ENCODE peak calls at places on chromosome 12, in four cellular contexts. S is endothelial cell of umbilical vein, E is neuronal stem cell, I is fibroblast of lung. L is an unnamed sample.

GRCh38 chr12:110540048-110540447 is 37.9 kb downstream of the RAD9B start:
- DNase-seq in S (no peak), E (no peak), I (peak), L (peak)

GRCh38 chr12:45893240-45893639 is 97.1 kb downstream of the SCAF11 start:
- DNase-seq in S (no peak), E (peak), I (no peak), L (no peak)

GRCh38 chr12:28110329-28110728 is 79.9 kb upstream of the CCDC91 start:
- DNase-seq in S (no peak), E (no peak), I (no peak), L (no peak)

GRCh38 chr12:123270380-123271181 is 1.1 kb downstream of the CDK2AP1 start:
- DNase-seq in S (no peak), E (no peak), I (peak), L (peak)

GRCh38 chr12:124927325-124928094 is 13.1 kb upstream of the UBC start:
- DNase-seq in S (peak), E (peak), I (peak), L (peak)

GRCh38 chr12:40957417-40957816 is 230.7 kb upstream of the PDZRN4 start:
- DNase-seq in S (no peak), E (no peak), I (no peak), L (no peak)

GRCh38 chr12:22353615-22354325 is 19.3 kb upstream of the ST8SIA1 start:
- DNase-seq in S (no peak), E (no peak), I (no peak), L (no peak)

GRCh38 chr12:119988440-119988787 is 622 bp upstream of the BICDL1 start:
- DNase-seq in S (peak), E (no peak), I (peak), L (peak)

GRCh38 chr12:26044007-26044394 is 80.8 kb downstream of the BHLHE41 start:
- DNase-seq in S (no peak), E (no peak), I (peak), L (peak)

GRCh38 chr12:111163422-111163821 is 205.5 kb downstream of the PHETA1 start:
- DNase-seq in S (no peak), E (no peak), I (no peak), L (no peak)

GRCh38 chr12:100184549-100184948 is 16.1 kb upstream of the ACTR6 start:
- DNase-seq in S (no peak), E (no peak), I (no peak), L (no peak)

GRCh38 chr12:10986812-10987211 is at the start of gene TAS2R50:
- DNase-seq in S (no peak), E (no peak), I (no peak), L (no peak)

DNA sequence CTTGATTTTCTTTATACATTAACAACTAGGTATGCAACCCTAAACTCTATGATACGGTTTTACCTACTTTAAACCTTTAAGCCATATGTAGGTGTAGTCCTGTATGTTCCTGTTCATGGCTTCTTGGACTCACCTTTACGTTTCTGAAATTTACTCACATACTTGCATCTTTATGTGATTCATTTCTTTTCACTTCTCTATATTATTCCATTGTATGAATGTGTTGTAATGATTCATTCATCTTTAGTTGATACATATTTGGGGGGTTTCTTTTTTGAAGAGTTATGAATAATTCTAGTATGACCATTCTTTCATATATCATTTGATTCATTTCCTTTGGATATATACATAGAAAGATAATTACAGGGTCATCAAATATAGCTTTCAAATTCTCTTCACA is 2.4 kb upstream of the TAS2R50 start:
- DNase-seq in S (no peak), E (no peak), I (no peak), L (no peak)
- H3K4me2 ChIP-seq in S (no peak), E (no peak), I (no peak), L (no peak)

DNA sequence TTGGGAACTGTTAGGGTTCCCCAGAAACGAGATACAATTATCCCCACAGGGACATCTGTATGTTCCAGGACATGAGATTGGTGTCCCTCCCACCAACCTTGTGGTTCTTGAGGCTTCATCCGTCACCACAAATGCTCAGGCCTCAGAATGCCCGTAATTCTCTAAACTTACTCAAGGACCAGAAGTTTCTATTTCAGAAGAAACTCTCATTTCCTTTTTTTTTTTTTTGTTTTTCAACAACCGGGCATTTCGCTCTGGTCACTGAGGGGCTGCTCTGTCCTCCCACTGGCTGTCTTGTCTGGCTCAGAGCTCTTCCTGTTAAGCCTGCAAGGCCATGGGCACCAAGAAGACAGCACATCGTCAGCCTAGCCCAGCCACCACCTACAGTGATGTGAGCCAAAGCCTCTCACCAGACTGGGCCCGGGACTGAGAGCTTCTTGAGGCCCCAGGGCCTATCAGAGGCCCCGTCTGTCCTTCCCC is 36.2 kb downstream of the VDR start:
- DNase-seq in S (no peak), E (no peak), I (no peak), L (no peak)
- H2AFZ ChIP-seq in S (no peak), E (no peak), I (no peak), L (no peak)

GRCh38 chr12:3107071-3107583 is 29.9 kb downstream of the TSPAN9 start:
- DNase-seq in S (no peak), E (no peak), I (peak), L (peak)
- H3K9ac ChIP-seq in S (no peak), E (no peak), I (no peak), L (peak)

DNA sequence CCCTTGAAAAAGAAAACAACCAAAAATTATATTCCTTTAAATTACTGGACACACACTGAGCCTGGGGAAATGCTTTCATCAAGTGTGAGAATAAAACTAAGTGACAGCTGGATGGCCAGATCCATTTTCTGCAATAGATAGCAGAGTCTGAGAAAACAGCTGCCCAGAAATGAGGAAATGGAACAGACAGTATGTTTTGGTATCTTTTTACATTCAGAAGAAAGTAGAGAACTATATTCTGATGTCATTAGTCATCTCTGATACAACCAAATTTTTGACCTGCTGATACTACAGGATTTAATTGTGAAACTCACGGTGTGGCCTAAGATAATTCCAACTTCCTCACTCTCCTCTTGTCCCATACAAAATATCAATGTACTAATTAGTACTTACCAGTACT is 78.2 kb downstream of the HMGA2 start:
- DNase-seq in S (no peak), E (no peak), I (peak), L (peak)
- H3K4me2 ChIP-seq in S (no peak), E (no peak), I (peak), L (peak)

GRCh38 chr12:118743896-118744700 is 237.2 kb upstream of the SRRM4 start:
- DNase-seq in S (no peak), E (no peak), I (no peak), L (no peak)

GRCh38 chr12:118747771-118748170 is 233.6 kb upstream of the SRRM4 start:
- DNase-seq in S (no peak), E (no peak), I (no peak), L (no peak)

GRCh38 chr12:118746960-118747359 is 234.4 kb upstream of the SRRM4 start:
- DNase-seq in S (no peak), E (no peak), I (no peak), L (no peak)

GRCh38 chr12:118748478-118749380 is 232.6 kb upstream of the SRRM4 start:
- DNase-seq in S (no peak), E (no peak), I (no peak), L (no peak)

DNA sequence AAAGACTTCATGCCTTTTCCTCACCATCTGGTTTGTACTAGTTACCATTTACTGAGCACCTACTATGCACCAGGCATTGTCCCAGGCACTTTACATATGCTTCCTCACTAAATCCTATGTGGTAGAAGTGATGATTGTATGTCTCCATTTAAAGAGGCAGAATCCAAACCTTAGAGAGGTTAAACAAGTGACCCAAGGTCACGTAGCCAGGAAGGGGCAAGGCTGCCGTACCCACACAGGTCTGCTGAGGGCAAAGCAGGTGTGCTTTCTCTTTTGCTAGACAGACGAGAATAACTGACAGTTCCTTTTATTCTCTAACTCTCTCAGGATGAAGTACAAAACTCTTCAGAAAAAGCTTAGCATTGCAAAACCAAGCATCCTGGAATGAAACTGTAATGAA is 235.2 kb upstream of the SRRM4 start:
- DNase-seq in S (no peak), E (no peak), I (no peak), L (no peak)
- H2AFZ ChIP-seq in S (no peak), E (no peak), I (no peak), L (no peak)

GRCh38 chr12:65372574-65372973 is 94.1 kb downstream of the MSRB3 start:
- DNase-seq in S (no peak), E (no peak), I (no peak), L (no peak)
- H3K9ac ChIP-seq in S (no peak), E (no peak), I (no peak), L (no peak)

DNA sequence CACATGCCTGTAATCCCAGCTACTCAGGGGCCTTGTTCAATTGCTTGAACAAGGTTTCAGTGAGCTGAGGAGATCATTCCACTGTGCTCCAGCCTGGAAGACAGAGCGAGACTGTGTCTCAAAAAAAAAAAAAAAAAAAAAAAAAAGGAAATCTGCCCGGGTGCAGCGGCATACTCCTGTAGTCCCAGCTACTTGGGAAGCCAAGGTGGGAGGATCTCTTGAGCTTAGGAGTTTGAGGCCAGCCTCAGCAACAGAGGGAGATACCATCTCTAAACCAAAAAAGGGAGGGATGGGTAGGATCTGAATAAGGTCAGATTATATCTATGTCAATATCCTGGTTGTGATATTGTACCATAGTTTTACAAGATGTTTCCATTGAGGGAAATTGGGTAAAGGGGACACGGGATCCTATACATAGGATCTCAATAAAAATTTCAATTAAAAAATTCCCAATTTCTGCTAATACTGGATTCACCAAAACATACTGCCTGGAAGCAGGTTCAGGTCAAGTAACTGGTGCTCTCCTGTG is 76.4 kb downstream of the BORCS5 start:
- DNase-seq in S (no peak), E (no peak), I (no peak), L (no peak)
- H3K4me2 ChIP-seq in S (no peak), E (no peak), I (no peak), L (no peak)

DNA sequence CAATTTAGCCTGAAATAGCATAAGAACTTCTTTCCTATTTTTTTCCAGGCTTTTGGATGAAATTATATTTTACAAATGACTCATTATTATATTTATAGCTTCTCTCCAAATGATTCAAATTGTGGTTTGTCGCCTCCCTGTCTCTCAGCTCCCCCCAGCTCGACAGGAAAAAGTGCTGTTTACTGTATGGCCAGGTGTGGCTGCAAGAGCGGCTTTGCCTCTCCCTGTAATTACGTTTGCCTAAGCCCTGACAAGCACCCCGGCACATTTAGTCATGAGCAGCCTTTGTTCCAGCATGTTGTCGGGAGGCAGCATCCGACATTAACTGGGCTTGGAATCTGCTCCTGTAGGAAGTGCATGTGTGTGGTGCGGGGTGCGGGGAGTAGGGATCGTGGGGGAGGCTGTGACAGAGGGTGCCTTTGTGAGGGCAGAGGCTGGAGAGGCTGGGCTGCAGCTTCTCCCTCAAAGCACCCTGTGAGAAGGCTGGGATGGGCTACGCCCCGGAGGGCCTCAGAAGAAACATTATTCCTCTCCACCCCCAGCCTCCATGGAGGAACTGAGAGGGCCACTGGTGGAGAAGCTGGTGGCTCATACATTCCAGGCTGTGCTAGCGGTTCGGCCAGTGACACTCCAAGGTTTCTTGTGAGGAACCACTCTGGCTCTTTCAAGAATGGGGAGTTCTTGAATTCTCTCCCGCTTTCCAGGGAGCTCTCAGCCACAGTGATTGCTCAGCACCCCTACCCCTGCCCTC is 42.1 kb upstream of the CTDSP2 start:
- DNase-seq in S (peak), E (no peak), I (peak), L (peak)
- H2AFZ ChIP-seq in S (peak), E (peak), I (no peak), L (peak)

GRCh38 chr12:76031081-76031413 is 529 bp downstream of the PHLDA1 start:
- DNase-seq in S (no peak), E (no peak), I (no peak), L (no peak)
- H3K9ac ChIP-seq in S (peak), E (peak), I (peak), L (peak)

DNA sequence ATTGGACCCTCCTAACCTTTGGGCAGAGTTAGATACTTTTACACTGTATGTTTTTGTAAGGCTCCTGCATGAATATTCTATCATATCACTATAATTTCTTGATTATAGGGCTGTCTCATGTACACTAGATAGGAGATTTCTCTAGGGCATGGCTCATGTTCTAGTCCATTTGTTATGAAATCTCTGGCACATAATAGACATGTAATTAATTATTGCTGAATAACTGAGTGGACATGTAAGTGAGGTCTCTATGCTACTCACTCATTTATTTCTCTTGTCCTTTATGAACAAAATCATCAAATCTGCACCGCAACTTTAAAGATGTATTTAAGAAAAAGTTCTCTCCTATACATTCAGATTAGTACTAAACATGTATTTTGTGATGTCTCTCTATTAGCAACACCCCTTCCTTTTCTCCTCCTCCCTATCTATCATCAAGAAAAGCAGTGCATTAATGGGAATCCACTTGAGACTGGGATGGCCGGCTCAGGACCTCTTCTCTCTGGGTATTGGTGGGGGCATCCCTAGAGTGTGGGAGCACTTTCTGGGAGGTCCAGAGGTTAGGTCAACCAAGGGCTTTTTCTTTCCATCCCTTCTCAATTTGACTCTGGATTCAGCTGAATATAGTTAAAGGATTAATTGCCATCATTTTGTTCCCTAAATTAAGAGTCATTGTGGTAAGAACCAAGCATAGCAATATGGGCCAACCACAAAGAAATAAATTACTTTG is 168.0 kb upstream of the HMGA2 start:
- DNase-seq in S (no peak), E (no peak), I (peak), L (no peak)
- H3K4me2 ChIP-seq in S (peak), E (no peak), I (peak), L (peak)